ENCODE peak calls at places on chromosomes 11 and 22, in nine cellular contexts. D, T, K, G, Y, O, J, R and P are unnamed samples.

GRCh38 chr11:128576555-128576954 is 10.8 kb downstream of the ETS1 start:
- DNase-seq in R (no peak), G (no peak), Y (no peak), D (peak), O (no peak), J (no peak), T (no peak), K (no peak), P (no peak)

GRCh38 chr22:49992921-49993648 is 19.5 kb downstream of the IL17REL start:
- DNase-seq in Y (peak), T (peak), G (no peak), R (peak), D (peak), J (peak), K (no peak), O (peak), P (peak)

GRCh38 chr11:94018721-94019120 is 2.4 kb upstream of the HEPHL1 start:
- DNase-seq in G (no peak), J (no peak), T (no peak), O (peak), K (no peak), D (no peak), Y (no peak), R (no peak), P (no peak)

GRCh38 chr22:43185860-43186261 is 1.1 kb downstream of the TTLL12 start:
- DNase-seq in T (peak), O (no peak), G (no peak), R (no peak), K (no peak), J (peak), D (peak), Y (peak), P (no peak)

GRCh38 chr22:43789452-43789851 is 22.7 kb downstream of the EFCAB6 start:
- DNase-seq in O (peak), R (no peak), D (no peak), G (peak), K (no peak), T (peak), J (peak), Y (peak), P (no peak)

GRCh38 chr11:102592634-102593581 is 32.2 kb downstream of the MMP20 start:
- DNase-seq in Y (no peak), T (peak), R (no peak), K (no peak), D (peak), O (peak), J (no peak), G (no peak), P (no peak)

GRCh38 chr11:9527481-9528140 is 45.9 kb upstream of the WEE1 start:
- DNase-seq in T (peak), O (peak), K (no peak), D (no peak), Y (peak), G (peak), R (no peak), J (no peak), P (no peak)

GRCh38 chr11:45692808-45693453 is 27.5 kb upstream of the CHST1 start:
- DNase-seq in G (no peak), T (no peak), Y (no peak), K (no peak), D (peak), R (no peak), O (no peak), J (no peak), P (no peak)

GRCh38 chr22:30572840-30573593 is 1.4 kb downstream of the GAL3ST1 start:
- DNase-seq in J (peak), G (no peak), T (no peak), R (no peak), D (no peak), O (no peak), Y (peak), K (no peak), P (no peak)

GRCh38 chr11:40291304-40292100 is 1168.0 kb downstream of the LRRC4C start:
- DNase-seq in K (no peak), Y (no peak), J (no peak), O (no peak), D (no peak), R (no peak), G (no peak), T (no peak), P (no peak)

GRCh38 chr22:49965291-49966040 is 4.9 kb downstream of the PIM3 start:
- DNase-seq in G (no peak), J (peak), O (no peak), R (no peak), D (no peak), T (no peak), K (no peak), Y (peak), P (no peak)

GRCh38 chr11:68659158-68659921 is 25.0 kb upstream of the GAL start:
- DNase-seq in D (no peak), R (no peak), Y (peak), T (peak), K (no peak), J (peak), O (peak), G (peak), P (no peak)

GRCh38 chr11:71391352-71391751 is 56.8 kb downstream of the DHCR7 start:
- DNase-seq in O (no peak), D (no peak), R (no peak), G (no peak), T (no peak), J (no peak), K (no peak), Y (no peak), P (no peak)

GRCh38 chr22:50673231-50674126 is 856 bp downstream of the SHANK3 start:
- DNase-seq in G (no peak), K (peak), D (peak), T (peak), Y (peak), O (no peak), R (no peak), J (no peak), P (peak)

GRCh38 chr11:61295596-61295926 is 445 bp upstream of the VWCE start:
- DNase-seq in J (peak), D (no peak), T (no peak), R (no peak), K (no peak), G (no peak), O (no peak), Y (no peak), P (no peak)